ENCODE peak calls at places on chromosomes 5 and 9, in four cellular contexts. A is H9, I is IMR-90, Y is mesendoderm. X is an unnamed sample.

GRCh38 chr5:175840050-175840841 is 31.1 kb upstream of the CPLX2 start:
- DNase-seq in A (no peak), I (peak), Y (peak), X (no peak)

GRCh38 chr9:121821326-121821725 is 169.9 kb downstream of the DAB2IP start:
- DNase-seq in A (no peak), I (no peak), Y (no peak), X (no peak)

GRCh38 chr5:54975701-54976100 is 9.7 kb downstream of the ESM1 start:
- DNase-seq in A (no peak), I (no peak), Y (no peak), X (no peak)

GRCh38 chr9:100098887-100099721 is at the start of the genes ERP44 and INVS:
- DNase-seq in A (peak), I (peak), Y (peak), X (peak)

GRCh38 chr5:177602458-177602830 is 2.5 kb downstream of the B4GALT7 start:
- DNase-seq in A (no peak), I (no peak), Y (no peak), X (no peak)

GRCh38 chr5:84870369-84870768 is 485.7 kb upstream of the EDIL3 start:
- DNase-seq in A (no peak), I (no peak), Y (no peak), X (no peak)

GRCh38 chr5:16548115-16548514 is 68.7 kb downstream of the RETREG1 start:
- DNase-seq in A (no peak), I (no peak), Y (no peak), X (no peak)

GRCh38 chr5:62017092-62017491 is 288.9 kb upstream of the KIF2A start:
- DNase-seq in A (no peak), I (no peak), Y (no peak), X (no peak)

GRCh38 chr5:60196382-60197113 is 303.0 kb upstream of the PDE4D start:
- DNase-seq in A (no peak), I (peak), Y (peak), X (no peak)

GRCh38 chr5:6401410-6401809 is 23.1 kb upstream of the MED10 start:
- DNase-seq in A (no peak), I (no peak), Y (no peak), X (no peak)

GRCh38 chr9:30075451-30076199 is 2308.8 kb upstream of the ACO1 start:
- DNase-seq in A (no peak), I (no peak), Y (peak), X (no peak)

GRCh38 chr5:101393795-101394450 is 490.8 kb upstream of the ST8SIA4 start:
- DNase-seq in A (no peak), I (peak), Y (no peak), X (no peak)

GRCh38 chr5:94746731-94747124 is 128.3 kb downstream of the SLF1 start:
- DNase-seq in A (no peak), I (no peak), Y (no peak), X (no peak)

GRCh38 chr5:78508231-78508765 is 140.3 kb downstream of the LHFPL2 start:
- DNase-seq in A (no peak), I (peak), Y (peak), X (no peak)

GRCh38 chr9:135492886-135493669 is 7.4 kb upstream of the MRPS2 start:
- DNase-seq in A (no peak), I (no peak), Y (no peak), X (no peak)

GRCh38 chr9:4576448-4576847 is 85.6 kb upstream of the PLPP6 start:
- DNase-seq in A (no peak), I (no peak), Y (no peak), X (no peak)

GRCh38 chr9:18935521-18935920 is 97.5 kb downstream of the SAXO1 start:
- DNase-seq in A (no peak), I (peak), Y (no peak), X (no peak)

GRCh38 chr9:130137870-130138653 is 34.1 kb upstream of the NCS1 start:
- DNase-seq in A (peak), I (peak), Y (peak), X (peak)

GRCh38 chr9:94993141-94993820 is 266.8 kb downstream of the AOPEP start:
- DNase-seq in A (no peak), I (no peak), Y (no peak), X (no peak)

GRCh38 chr5:139752506-139753350 is 42.9 kb upstream of the PSD2 start:
- DNase-seq in A (no peak), I (peak), Y (no peak), X (no peak)

GRCh38 chr5:33299621-33300208 is 141.1 kb upstream of the TARS1 start:
- DNase-seq in A (no peak), I (peak), Y (peak), X (no peak)

GRCh38 chr9:97307091-97307490 is 368 bp upstream of the CCDC180 start:
- DNase-seq in A (peak), I (peak), Y (peak), X (peak)

GRCh38 chr5:6218517-6218916 is 159.8 kb downstream of the MED10 start:
- DNase-seq in A (no peak), I (no peak), Y (no peak), X (no peak)

GRCh38 chr9:130313103-130313858 is 47.7 kb downstream of the HMCN2 start:
- DNase-seq in A (no peak), I (no peak), Y (no peak), X (no peak)

GRCh38 chr9:91771027-91771426 is 179.0 kb downstream of the ROR2 start:
- DNase-seq in A (peak), I (peak), Y (peak), X (no peak)

GRCh38 chr9:116501871-116502270 is 185.2 kb upstream of the TRIM32 start:
- DNase-seq in A (no peak), I (peak), Y (peak), X (no peak)

GRCh38 chr5:73940747-73941146 is 314.8 kb downstream of the ARHGEF28 start:
- DNase-seq in A (no peak), I (no peak), Y (no peak), X (no peak)

GRCh38 chr9:35616681-35617459 is 1.3 kb downstream of the CD72 start:
- DNase-seq in A (peak), I (peak), Y (peak), X (no peak)

GRCh38 chr9:126144617-126145456 is 181.8 kb upstream of the MVB12B start:
- DNase-seq in A (peak), I (no peak), Y (no peak), X (no peak)

GRCh38 chr5:179438461-179438860 is 93.2 kb upstream of the ADAMTS2 start:
- DNase-seq in A (no peak), I (no peak), Y (no peak), X (no peak)

GRCh38 chr9:138025417-138025816 is 147.8 kb downstream of the CACNA1B start:
- DNase-seq in A (no peak), I (no peak), Y (no peak), X (no peak)

GRCh38 chr9:87277346-87277745 is 220.3 kb upstream of the DAPK1 start:
- DNase-seq in A (no peak), I (no peak), Y (no peak), X (no peak)

GRCh38 chr9:93207860-93208734 is 24.2 kb downstream of the WNK2 start:
- DNase-seq in A (no peak), I (no peak), Y (no peak), X (no peak)
- H3K23ac ChIP-seq in A (no peak), I (no peak), Y (no peak), X (peak)

GRCh38 chr9:128150594-128151342 is 1.5 kb downstream of the LCN2 start:
- DNase-seq in A (peak), I (no peak), Y (peak), X (no peak)
- H3K4me2 ChIP-seq in A (no peak), I (no peak), Y (no peak), X (no peak)

DNA sequence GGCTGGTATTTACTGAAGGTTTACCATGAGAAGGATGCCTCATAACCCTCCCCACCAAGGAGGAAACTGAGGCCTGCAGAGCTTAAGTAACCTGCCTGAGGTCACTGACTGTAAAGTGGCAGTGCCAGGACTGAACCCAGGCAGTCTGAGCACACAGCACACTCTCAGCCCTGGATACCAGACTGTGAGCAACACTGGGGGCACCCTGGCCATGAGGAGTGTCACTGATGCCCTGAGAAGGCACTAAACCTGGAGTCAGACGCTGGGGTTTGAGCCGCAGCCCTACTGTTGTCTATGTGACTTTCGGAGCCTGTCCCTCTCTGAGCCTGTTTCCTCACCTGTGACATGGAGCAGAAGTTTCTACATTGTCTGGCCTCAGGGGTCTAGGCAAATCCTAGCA is 36.2 kb downstream of the B4GALT1 start:
- DNase-seq in A (no peak), I (no peak), Y (no peak), X (no peak)
- H3K23ac ChIP-seq in A (no peak), I (no peak), Y (no peak), X (no peak)

GRCh38 chr9:32672478-32672877 is 37.0 kb upstream of the TAF1L start:
- DNase-seq in A (no peak), I (peak), Y (no peak), X (no peak)
- H3K4me2 ChIP-seq in A (no peak), I (no peak), Y (no peak), X (no peak)

GRCh38 chr5:129069316-129069715 is 25.2 kb upstream of the ISOC1 start:
- DNase-seq in A (no peak), I (no peak), Y (no peak), X (no peak)

GRCh38 chr5:129067745-129068144 is 26.8 kb upstream of the ISOC1 start:
- DNase-seq in A (no peak), I (no peak), Y (peak), X (no peak)

GRCh38 chr5:129065721-129066120 is 28.8 kb upstream of the ISOC1 start:
- DNase-seq in A (no peak), I (no peak), Y (no peak), X (no peak)

GRCh38 chr5:129061849-129062248 is 32.7 kb upstream of the ISOC1 start:
- DNase-seq in A (no peak), I (no peak), Y (no peak), X (no peak)

GRCh38 chr5:129063483-129064136 is 30.9 kb upstream of the ISOC1 start:
- DNase-seq in A (no peak), I (no peak), Y (no peak), X (no peak)
- H3K23ac ChIP-seq in A (no peak), I (no peak), Y (no peak), X (no peak)

GRCh38 chr5:169567079-169567478 is 16.5 kb upstream of the SPDL1 start:
- DNase-seq in A (peak), I (peak), Y (peak), X (no peak)

GRCh38 chr5:169569513-169569912 is 14.1 kb upstream of the SPDL1 start:
- DNase-seq in A (no peak), I (no peak), Y (no peak), X (no peak)

GRCh38 chr5:169563369-169563768 is 20.2 kb upstream of the SPDL1 start:
- DNase-seq in A (no peak), I (no peak), Y (no peak), X (no peak)

GRCh38 chr5:169561883-169562282 is 21.7 kb upstream of the SPDL1 start:
- DNase-seq in A (no peak), I (no peak), Y (no peak), X (no peak)

GRCh38 chr5:169566202-169566601 is 17.4 kb upstream of the SPDL1 start:
- DNase-seq in A (no peak), I (no peak), Y (no peak), X (no peak)
- H3K4me2 ChIP-seq in A (no peak), I (no peak), Y (no peak), X (no peak)

GRCh38 chr5:180860887-180861822 is at the start of gene ZFP62:
- DNase-seq in A (peak), I (peak), Y (peak), X (peak)
- H3K23ac ChIP-seq in A (no peak), I (peak), Y (peak), X (peak)